ENCODE peak calls at places on chromosomes 5 and 9, in eight cellular contexts. One of them, this sample, is unnamed.

GRCh38 chr9:1875251-1875851 is 139.8 kb upstream of the SMARCA2 start:
- DNase-seq in GM12878: peak; percentile 51
- DNase-seq in HCT116: no peak
- DNase-seq in H1: no peak
- DNase-seq in SK-N-SH: no peak
- DNase-seq in A549: no peak
- DNase-seq in K562: no peak
- DNase-seq in IMR-90: no peak
- DNase-seq in this sample: no peak

GRCh38 chr9:33466565-33467495 is 6.9 kb downstream of the NOL6 start:
- DNase-seq in K562: peak; percentile 67
- DNase-seq in HCT116: no peak
- DNase-seq in IMR-90: peak; percentile 24
- DNase-seq in SK-N-SH: peak; percentile 86
- DNase-seq in A549: peak; percentile 55
- DNase-seq in GM12878: no peak
- DNase-seq in H1: no peak
- DNase-seq in this sample: peak; percentile 19

GRCh38 chr5:1502737-1503120 is 21.0 kb downstream of the LPCAT1 start:
- DNase-seq in SK-N-SH: no peak
- DNase-seq in H1: no peak
- DNase-seq in IMR-90: no peak
- DNase-seq in K562: no peak
- DNase-seq in A549: no peak
- DNase-seq in GM12878: no peak
- DNase-seq in HCT116: no peak
- DNase-seq in this sample: no peak

GRCh38 chr5:149268928-149269557 is 2.6 kb upstream of the AFAP1L1 start:
- DNase-seq in A549: peak; percentile 71
- DNase-seq in GM12878: no peak
- DNase-seq in SK-N-SH: peak; percentile 73
- DNase-seq in IMR-90: peak; percentile 61
- DNase-seq in HCT116: peak; percentile 55
- DNase-seq in H1: no peak
- DNase-seq in K562: peak; percentile 76
- DNase-seq in this sample: peak; percentile 49

GRCh38 chr5:218457-219289 is 553 bp downstream of the SDHA start:
- DNase-seq in GM12878: no peak
- DNase-seq in H1: no peak
- DNase-seq in A549: peak; percentile 33
- DNase-seq in K562: peak; percentile 66
- DNase-seq in IMR-90: peak; percentile 19
- DNase-seq in HCT116: no peak
- DNase-seq in SK-N-SH: peak; percentile 54
- DNase-seq in this sample: peak; percentile 24

GRCh38 chr5:131795879-131796792 is 681 bp downstream of the FNIP1 start:
- DNase-seq in GM12878: no peak
- DNase-seq in H1: no peak
- DNase-seq in IMR-90: peak; percentile 51
- DNase-seq in A549: peak; percentile 39
- DNase-seq in SK-N-SH: peak; percentile 68
- DNase-seq in K562: no peak
- DNase-seq in HCT116: no peak
- DNase-seq in this sample: peak; percentile 32

GRCh38 chr5:24749701-24750100 is 104.9 kb upstream of the CDH10 start:
- DNase-seq in IMR-90: peak; percentile 16
- DNase-seq in H1: no peak
- DNase-seq in SK-N-SH: no peak
- DNase-seq in GM12878: no peak
- DNase-seq in HCT116: no peak
- DNase-seq in A549: no peak
- DNase-seq in K562: no peak
- DNase-seq in this sample: no peak

GRCh38 chr9:75950983-75951382 is 60.5 kb downstream of the PCSK5 start:
- DNase-seq in IMR-90: no peak
- DNase-seq in GM12878: no peak
- DNase-seq in SK-N-SH: no peak
- DNase-seq in HCT116: no peak
- DNase-seq in H1: no peak
- DNase-seq in K562: no peak
- DNase-seq in A549: peak; percentile 60
- DNase-seq in this sample: peak; percentile 46

GRCh38 chr5:14671414-14671813 is 6.9 kb downstream of the OTULIN start:
- DNase-seq in SK-N-SH: no peak
- DNase-seq in A549: peak; percentile 19
- DNase-seq in H1: no peak
- DNase-seq in GM12878: no peak
- DNase-seq in IMR-90: peak; percentile 71
- DNase-seq in K562: no peak
- DNase-seq in HCT116: no peak
- DNase-seq in this sample: no peak

GRCh38 chr5:14669975-14670374 is 5.5 kb downstream of the OTULIN start:
- DNase-seq in IMR-90: peak; percentile 25
- DNase-seq in GM12878: no peak
- DNase-seq in H1: no peak
- DNase-seq in HCT116: no peak
- DNase-seq in SK-N-SH: no peak
- DNase-seq in A549: no peak
- DNase-seq in K562: no peak
- DNase-seq in this sample: peak; percentile 31

GRCh38 chr5:14672508-14673394 is 8.2 kb downstream of the OTULIN start:
- DNase-seq in HCT116: no peak
- DNase-seq in SK-N-SH: no peak
- DNase-seq in A549: no peak
- DNase-seq in K562: no peak
- DNase-seq in IMR-90: peak; percentile 35
- DNase-seq in H1: no peak
- DNase-seq in GM12878: no peak
- DNase-seq in this sample: no peak

GRCh38 chr5:14673443-14673842 is 8.9 kb downstream of the OTULIN start:
- DNase-seq in A549: no peak
- DNase-seq in K562: no peak
- DNase-seq in H1: no peak
- DNase-seq in IMR-90: no peak
- DNase-seq in GM12878: no peak
- DNase-seq in SK-N-SH: no peak
- DNase-seq in HCT116: no peak
- DNase-seq in this sample: no peak

DNA sequence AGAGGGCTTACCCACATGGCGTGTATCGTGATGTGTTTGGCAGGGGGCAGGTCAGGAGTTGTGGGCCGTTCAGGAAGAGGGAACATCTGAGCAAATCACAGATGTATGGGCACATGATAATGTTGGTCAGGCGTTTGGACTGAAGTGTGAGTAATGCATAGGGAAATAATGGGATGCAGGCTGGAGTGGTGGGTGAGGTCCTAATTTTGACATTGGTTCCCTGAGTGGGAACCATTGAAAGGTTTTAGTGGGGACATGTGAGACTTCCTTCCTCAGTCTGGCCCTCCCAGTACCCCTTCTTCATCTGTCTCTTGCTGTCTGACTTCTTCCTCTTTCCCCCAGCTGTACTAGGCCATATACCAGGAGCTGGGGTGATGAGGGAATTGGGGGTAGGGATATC is 7.6 kb downstream of the OTULIN start:
- DNase-seq in SK-N-SH: no peak
- DNase-seq in K562: no peak
- DNase-seq in A549: no peak
- DNase-seq in HCT116: no peak
- DNase-seq in IMR-90: no peak
- DNase-seq in GM12878: no peak
- DNase-seq in H1: no peak
- DNase-seq in this sample: no peak
- TF ChIP-seq RAD21 in SK-N-SH: no peak
- TF ChIP-seq RAD21 in K562: no peak
- TF ChIP-seq RAD21 in A549: no peak
- TF ChIP-seq RAD21 in HCT116: no peak
- TF ChIP-seq RAD21 in IMR-90: no peak
- TF ChIP-seq RAD21 in GM12878: no peak
- TF ChIP-seq RAD21 in H1: no peak
- TF ChIP-seq RAD21 in this sample: no peak

GRCh38 chr9:112059145-112059979 is 115.7 kb downstream of the SUSD1 start:
- DNase-seq in SK-N-SH: no peak
- DNase-seq in H1: no peak
- DNase-seq in GM12878: no peak
- DNase-seq in K562: no peak
- DNase-seq in HCT116: no peak
- DNase-seq in IMR-90: peak; percentile 92
- DNase-seq in A549: peak; percentile 89
- DNase-seq in this sample: peak; percentile 62
- TF ChIP-seq RAD21 in SK-N-SH: no peak
- TF ChIP-seq RAD21 in H1: no peak
- TF ChIP-seq RAD21 in GM12878: no peak
- TF ChIP-seq RAD21 in K562: no peak
- TF ChIP-seq RAD21 in HCT116: no peak
- TF ChIP-seq RAD21 in IMR-90: no peak
- TF ChIP-seq RAD21 in A549: peak; percentile 15
- TF ChIP-seq RAD21 in this sample: no peak

DNA sequence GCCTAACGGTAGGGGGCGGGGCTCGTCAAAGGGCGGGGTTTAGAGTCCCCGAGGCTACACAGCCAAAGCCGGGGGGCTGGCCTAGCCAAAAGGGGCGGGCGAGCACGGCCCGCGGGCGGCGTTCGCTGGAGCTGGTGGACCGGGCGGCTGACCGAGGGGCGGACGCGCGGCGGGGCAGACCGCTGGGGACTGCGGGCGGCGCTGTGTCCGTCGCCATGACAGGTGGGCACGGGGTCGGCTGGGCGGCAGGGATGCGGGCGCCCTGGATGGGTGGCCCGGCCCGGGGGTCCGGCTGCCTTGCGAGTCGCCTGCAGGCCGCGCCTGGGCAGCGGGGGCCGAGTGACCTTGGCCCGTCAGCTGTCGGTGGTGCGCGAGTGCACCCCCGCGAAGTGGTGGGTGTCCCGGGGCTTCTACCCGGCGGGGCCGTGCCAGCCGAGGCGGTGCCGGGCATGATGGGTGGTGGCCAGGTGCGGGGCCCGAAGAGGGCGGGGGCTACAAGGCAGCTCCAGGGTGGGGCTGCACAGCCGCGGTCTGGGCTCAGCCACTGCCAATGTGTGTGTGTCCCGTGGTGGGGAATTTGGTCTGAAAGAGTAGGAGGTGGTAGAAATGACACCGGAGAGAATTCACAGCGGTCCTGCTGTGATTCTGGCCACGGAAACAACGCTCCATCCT is at the start of gene CARD19:
- DNase-seq in A549: peak; percentile 42
- DNase-seq in K562: peak; percentile 50
- DNase-seq in IMR-90: peak; percentile 12
- DNase-seq in GM12878: no peak
- DNase-seq in HCT116: no peak
- DNase-seq in SK-N-SH: no peak
- DNase-seq in H1: no peak
- DNase-seq in this sample: no peak
- TF ChIP-seq RAD21 in A549: no peak
- TF ChIP-seq RAD21 in K562: no peak
- TF ChIP-seq RAD21 in IMR-90: no peak
- TF ChIP-seq RAD21 in GM12878: no peak
- TF ChIP-seq RAD21 in HCT116: no peak
- TF ChIP-seq RAD21 in SK-N-SH: no peak
- TF ChIP-seq RAD21 in H1: no peak
- TF ChIP-seq RAD21 in this sample: peak; percentile 63

GRCh38 chr9:22654833-22655232 is 208.2 kb downstream of the DMRTA1 start:
- DNase-seq in IMR-90: no peak
- DNase-seq in K562: no peak
- DNase-seq in A549: no peak
- DNase-seq in HCT116: no peak
- DNase-seq in GM12878: no peak
- DNase-seq in SK-N-SH: no peak
- DNase-seq in H1: no peak
- DNase-seq in this sample: no peak
- TF ChIP-seq RAD21 in IMR-90: no peak
- TF ChIP-seq RAD21 in K562: no peak
- TF ChIP-seq RAD21 in A549: no peak
- TF ChIP-seq RAD21 in HCT116: no peak
- TF ChIP-seq RAD21 in GM12878: no peak
- TF ChIP-seq RAD21 in SK-N-SH: no peak
- TF ChIP-seq RAD21 in H1: no peak
- TF ChIP-seq RAD21 in this sample: no peak

GRCh38 chr9:93265301-93265971 is 81.5 kb downstream of the WNK2 start:
- DNase-seq in H1: no peak
- DNase-seq in K562: peak; percentile 5
- DNase-seq in IMR-90: no peak
- DNase-seq in HCT116: no peak
- DNase-seq in SK-N-SH: peak; percentile 21
- DNase-seq in A549: no peak
- DNase-seq in GM12878: no peak
- DNase-seq in this sample: no peak

GRCh38 chr9:93264338-93265125 is 80.6 kb downstream of the WNK2 start:
- DNase-seq in GM12878: no peak
- DNase-seq in HCT116: no peak
- DNase-seq in A549: no peak
- DNase-seq in K562: no peak
- DNase-seq in H1: no peak
- DNase-seq in IMR-90: no peak
- DNase-seq in SK-N-SH: peak; percentile 21
- DNase-seq in this sample: no peak

GRCh38 chr9:93262537-93263310 is 78.8 kb downstream of the WNK2 start:
- DNase-seq in H1: no peak
- DNase-seq in K562: peak; percentile 10
- DNase-seq in HCT116: no peak
- DNase-seq in GM12878: no peak
- DNase-seq in IMR-90: no peak
- DNase-seq in SK-N-SH: peak; percentile 22
- DNase-seq in A549: no peak
- DNase-seq in this sample: no peak

GRCh38 chr9:93261735-93262523 is 78.0 kb downstream of the WNK2 start:
- DNase-seq in HCT116: no peak
- DNase-seq in GM12878: no peak
- DNase-seq in SK-N-SH: peak; percentile 17
- DNase-seq in IMR-90: no peak
- DNase-seq in A549: no peak
- DNase-seq in K562: peak; percentile 8
- DNase-seq in H1: no peak
- DNase-seq in this sample: no peak

DNA sequence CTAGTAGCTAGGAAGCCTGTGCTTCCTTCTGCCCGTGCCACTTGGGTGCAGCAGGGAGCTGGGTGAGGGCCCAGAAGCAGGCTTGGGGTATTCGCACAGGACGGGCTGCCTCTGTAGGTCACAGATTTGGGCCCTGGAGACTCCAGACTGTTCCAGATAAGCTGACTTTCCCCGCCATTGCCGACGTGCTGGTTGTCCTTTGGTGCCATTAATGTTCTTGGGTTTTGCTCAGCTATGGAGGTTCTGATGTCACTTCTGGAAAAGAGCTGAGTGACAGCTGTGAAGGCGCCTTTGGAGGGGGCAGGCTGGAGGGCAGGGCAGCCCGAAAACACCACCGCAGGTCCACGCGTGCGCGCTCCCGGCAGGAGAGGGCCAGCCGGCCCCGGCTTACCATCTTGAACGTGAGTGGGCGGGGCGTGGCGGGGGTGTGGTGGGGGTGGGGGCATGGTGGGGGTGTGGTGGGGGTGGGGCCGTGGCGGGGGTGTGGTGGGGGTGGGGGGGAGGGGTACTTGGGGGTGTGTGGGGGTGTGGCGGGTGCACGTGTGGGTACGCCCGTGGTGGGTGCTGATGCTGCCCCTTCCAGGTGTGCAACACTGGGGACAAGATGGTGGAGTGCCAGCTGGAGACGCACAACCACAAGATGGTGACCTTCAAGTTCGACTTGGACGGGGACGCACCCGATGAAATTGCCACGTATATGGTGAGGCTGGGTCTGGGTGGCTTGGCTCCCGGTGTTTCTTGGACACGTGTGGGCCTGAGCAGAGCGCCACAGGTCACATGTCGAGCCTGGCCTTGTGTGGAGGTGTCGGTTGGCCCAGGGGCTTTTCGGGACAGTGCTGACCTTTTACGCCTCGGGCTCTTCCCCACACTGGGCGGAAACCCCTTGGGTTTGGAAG is 79.6 kb downstream of the WNK2 start:
- DNase-seq in SK-N-SH: peak; percentile 40
- DNase-seq in IMR-90: no peak
- DNase-seq in H1: no peak
- DNase-seq in GM12878: no peak
- DNase-seq in HCT116: no peak
- DNase-seq in K562: peak; percentile 58
- DNase-seq in A549: no peak
- DNase-seq in this sample: no peak
- TF ChIP-seq RAD21 in SK-N-SH: no peak
- TF ChIP-seq RAD21 in IMR-90: no peak
- TF ChIP-seq RAD21 in H1: no peak
- TF ChIP-seq RAD21 in GM12878: no peak
- TF ChIP-seq RAD21 in HCT116: no peak
- TF ChIP-seq RAD21 in K562: no peak
- TF ChIP-seq RAD21 in A549: no peak
- TF ChIP-seq RAD21 in this sample: no peak

This sample was measured in HepG2.